ENCODE peak calls at places on chromosomes 6 and 20, in four cellular contexts. X is fibroblast of lung, U is prostate gland, L is neuronal stem cell. D is an unnamed sample.
A peak's percentile ranks its signal among the peaks of the same experiment; 100 is the strongest.

GRCh38 chr6:28920281-28920680 is 3.5 kb downstream of the TRIM27 start:
- DNase-seq in U (no peak), X (no peak), L (no peak), D (no peak)

GRCh38 chr20:9025643-9026042 is 43.2 kb upstream of the PLCB4 start:
- DNase-seq in X (peak; percentile 80), L (no peak), U (no peak), D (no peak)

GRCh38 chr6:43093361-43094289 is 17.5 kb downstream of the PTK7 start:
- DNase-seq in L (no peak), U (no peak), X (peak; percentile 93), D (no peak)

GRCh38 chr6:152975204-152975915 is 7.5 kb downstream of the FBXO5 start:
- DNase-seq in X (no peak), L (no peak), U (no peak), D (no peak)

GRCh38 chr20:55977723-55978481 is 27.4 kb downstream of the CBLN4 start:
- DNase-seq in U (no peak), L (no peak), X (peak; percentile 0), D (no peak)

GRCh38 chr6:13795041-13795748 is 19.2 kb downstream of the MCUR1 start:
- DNase-seq in U (peak; percentile 85), L (peak; percentile 78), X (peak; percentile 70), D (peak; percentile 85)

GRCh38 chr20:24662756-24663399 is 193.4 kb downstream of the SYNDIG1 start:
- DNase-seq in L (no peak), U (no peak), X (peak; percentile 16), D (no peak)

GRCh38 chr6:111589366-111589765 is 16.3 kb downstream of the TRAF3IP2 start:
- DNase-seq in U (no peak), X (peak; percentile 94), L (no peak), D (no peak)

GRCh38 chr6:35473075-35473848 is 5.1 kb downstream of the RPL10A start:
- DNase-seq in L (no peak), X (no peak), U (no peak), D (peak; percentile 23)

GRCh38 chr6:80005406-80005805 is 957 bp downstream of the TTK start:
- DNase-seq in L (no peak), U (no peak), X (no peak), D (no peak)

GRCh38 chr6:139919107-139920026 is 544.9 kb upstream of the CITED2 start:
- DNase-seq in L (no peak), U (no peak), X (no peak), D (no peak)

GRCh38 chr6:81895511-81896185 is 143.2 kb upstream of the TENT5A start:
- DNase-seq in L (no peak), U (no peak), X (peak; percentile 99), D (no peak)

GRCh38 chr20:51554538-51555165 is 12.1 kb upstream of the NFATC2 start:
- DNase-seq in U (no peak), L (no peak), X (peak; percentile 82), D (no peak)
- H3K27me3 ChIP-seq in U (no peaks in the 10 kb centered on the region), L (peaks cover 3% of the 10 kb centered on the region), X (no peaks in the 10 kb centered on the region), D (no peaks in the 10 kb centered on the region)

DNA sequence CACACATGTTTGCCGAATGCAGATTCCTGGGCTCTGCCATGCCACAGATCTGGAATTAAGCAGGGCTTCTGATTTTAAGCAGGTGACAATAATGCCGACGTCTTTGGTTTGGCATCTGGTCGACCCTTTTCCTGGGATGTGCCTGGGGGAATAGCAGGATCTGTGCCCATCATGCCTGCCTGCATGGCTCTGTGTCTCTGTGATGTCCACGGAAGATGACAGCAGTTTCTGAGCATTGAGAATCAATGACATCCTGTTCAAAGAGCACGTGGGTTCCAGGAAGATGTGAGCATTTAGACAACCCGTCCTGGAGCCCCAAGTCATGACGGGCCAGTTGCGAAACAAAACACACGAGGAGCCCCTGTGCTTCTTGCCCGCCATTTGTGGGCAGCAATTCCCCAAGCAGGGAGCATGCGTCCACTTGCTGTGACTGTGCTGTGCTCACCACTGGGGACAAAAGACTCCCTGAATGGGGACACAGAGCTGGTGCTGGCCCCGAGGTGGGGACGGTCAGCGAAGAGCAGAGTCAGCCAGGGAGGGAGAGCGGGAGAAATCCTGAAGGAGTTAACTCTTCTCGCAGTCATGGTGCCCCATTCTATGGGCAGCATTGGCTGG is 110.1 kb downstream of the ERMARD start:
- DNase-seq in X (no peak), L (no peak), U (no peak), D (no peak)
- H3K27me3 ChIP-seq in X (no peaks in the 10 kb centered on the region), L (no peaks in the 10 kb centered on the region), U (no peaks in the 10 kb centered on the region), D (no peaks in the 10 kb centered on the region)

GRCh38 chr20:1633535-1633934 is 13.7 kb upstream of the SIRPB1 start:
- DNase-seq in U (no peak), L (no peak), X (peak; percentile 30), D (no peak)
- H3K27me3 ChIP-seq in U (no peaks in the 10 kb centered on the region), L (peaks cover 2% of the 10 kb centered on the region), X (peaks cover 3% of the 10 kb centered on the region), D (no peaks in the 10 kb centered on the region)

DNA sequence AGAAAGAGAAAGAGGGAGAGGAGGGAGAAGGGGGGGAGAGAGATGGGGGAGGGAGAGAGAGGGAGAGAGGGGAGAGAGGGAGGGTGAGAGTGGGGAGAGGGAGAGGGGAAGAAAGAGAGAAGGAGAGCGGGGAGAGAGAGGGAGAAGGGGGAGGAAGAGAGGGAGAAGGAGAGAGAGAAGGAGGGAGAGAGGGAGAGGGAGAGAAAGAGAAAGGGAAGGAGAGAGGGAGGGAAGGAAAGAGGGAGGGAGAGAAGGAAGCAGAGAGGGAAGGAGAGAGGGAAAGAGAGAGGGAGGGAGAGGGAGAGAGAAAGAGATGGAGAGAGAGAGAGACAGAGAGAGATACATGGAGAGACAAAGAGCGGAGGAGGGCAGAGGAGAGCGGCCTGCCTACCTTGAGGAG is 23.8 kb downstream of the GATA5 start:
- DNase-seq in U (no peak), L (no peak), X (no peak), D (no peak)
- H3K27me3 ChIP-seq in U (no peaks in the 10 kb centered on the region), L (peaks cover 59% of the 10 kb centered on the region), X (peaks cover 4% of the 10 kb centered on the region), D (peaks cover 6% of the 10 kb centered on the region)

GRCh38 chr6:122381494-122382083 is 17.9 kb upstream of the HSF2 start:
- DNase-seq in U (peak; percentile 46), L (peak; percentile 51), X (peak; percentile 71), D (peak; percentile 63)

GRCh38 chr6:122372647-122373046 is 26.8 kb upstream of the HSF2 start:
- DNase-seq in X (no peak), L (no peak), U (no peak), D (no peak)

GRCh38 chr6:122374307-122374706 is 25.1 kb upstream of the HSF2 start:
- DNase-seq in X (no peak), L (no peak), U (no peak), D (no peak)

DNA sequence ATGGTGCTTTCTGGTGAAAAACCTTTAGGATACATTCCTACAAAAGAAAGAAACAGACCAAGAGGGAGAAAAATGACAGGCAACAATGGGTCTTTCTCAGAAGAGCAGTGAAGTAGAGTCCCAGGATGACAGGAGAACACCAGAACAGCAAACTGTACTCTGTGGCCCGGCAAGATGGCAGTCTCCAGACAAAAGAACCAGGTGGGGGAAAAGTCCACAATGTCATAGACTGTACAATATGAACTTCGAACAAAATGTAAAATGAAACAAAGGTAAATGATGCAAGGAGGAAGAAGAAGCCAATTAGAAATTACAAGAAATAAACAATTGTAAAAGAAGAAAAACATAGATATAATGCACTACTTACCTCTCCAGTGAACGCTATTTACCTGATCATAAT is 23.2 kb upstream of the HSF2 start:
- DNase-seq in X (no peak), L (no peak), U (no peak), D (no peak)
- H3K27me3 ChIP-seq in X (no peaks in the 10 kb centered on the region), L (no peaks in the 10 kb centered on the region), U (no peaks in the 10 kb centered on the region), D (peaks cover 4% of the 10 kb centered on the region)

GRCh38 chr20:36279362-36279761 is 26.8 kb upstream of the DLGAP4 start:
- DNase-seq in X (no peak), U (no peak), L (no peak), D (no peak)

GRCh38 chr20:36279776-36280175 is 26.4 kb upstream of the DLGAP4 start:
- DNase-seq in L (no peak), X (no peak), U (no peak), D (no peak)

GRCh38 chr20:36275011-36275410 is 31.1 kb upstream of the DLGAP4 start:
- DNase-seq in L (no peak), X (no peak), U (no peak), D (no peak)

GRCh38 chr20:36275441-36276189 is 30.5 kb upstream of the DLGAP4 start:
- DNase-seq in U (no peak), L (no peak), X (no peak), D (no peak)

DNA sequence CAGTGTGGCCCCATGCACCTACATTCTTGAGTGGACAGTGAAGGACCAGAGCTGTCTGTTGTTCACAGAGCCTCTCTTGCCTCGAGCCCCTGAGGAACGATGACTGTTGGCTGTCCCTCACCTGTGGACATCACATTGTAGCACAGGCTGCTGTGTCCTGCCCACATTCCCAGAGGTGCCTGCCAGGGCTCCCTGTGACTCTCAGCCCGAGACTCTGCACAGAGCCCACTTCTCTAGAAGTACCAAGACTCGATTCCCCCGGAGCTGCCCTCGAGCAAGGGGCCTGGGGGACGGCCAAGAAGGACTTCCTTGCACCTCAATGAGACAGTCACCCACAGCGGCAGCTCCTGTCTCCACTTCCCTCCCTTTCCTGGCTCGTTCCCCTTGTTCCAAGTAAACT is 28.6 kb upstream of the DLGAP4 start:
- DNase-seq in X (no peak), L (no peak), U (no peak), D (no peak)
- H3K27me3 ChIP-seq in X (peaks cover 8% of the 10 kb centered on the region), L (peaks cover 10% of the 10 kb centered on the region), U (no peaks in the 10 kb centered on the region), D (peaks cover 8% of the 10 kb centered on the region)

GRCh38 chr20:36367370-36367745 is 61.2 kb downstream of the DLGAP4 start:
- DNase-seq in U (no peak), X (no peak), L (no peak), D (no peak)

GRCh38 chr20:36369739-36370138 is 63.6 kb downstream of the DLGAP4 start:
- DNase-seq in X (no peak), U (no peak), L (no peak), D (no peak)

GRCh38 chr20:36368400-36368799 is 62.3 kb downstream of the DLGAP4 start:
- DNase-seq in X (no peak), U (no peak), L (no peak), D (no peak)

GRCh38 chr20:36367907-36368306 is 61.8 kb downstream of the DLGAP4 start:
- DNase-seq in L (no peak), X (no peak), U (no peak), D (no peak)

GRCh38 chr20:36368869-36369268 is 62.7 kb downstream of the DLGAP4 start:
- DNase-seq in X (no peak), U (no peak), L (no peak), D (no peak)
- H3K27me3 ChIP-seq in X (peaks cover 6% of the 10 kb centered on the region), U (peaks cover 5% of the 10 kb centered on the region), L (peaks cover 31% of the 10 kb centered on the region), D (peaks cover 23% of the 10 kb centered on the region)

GRCh38 chr6:108116424-108116780 is 41.9 kb upstream of the OSTM1 start:
- DNase-seq in U (no peak), L (no peak), X (no peak), D (no peak)

GRCh38 chr6:108116781-108117426 is 42.4 kb upstream of the OSTM1 start:
- DNase-seq in U (no peak), L (no peak), X (no peak), D (no peak)

GRCh38 chr6:108113557-108114519 is 39.3 kb upstream of the OSTM1 start:
- DNase-seq in L (peak; percentile 62), X (peak; percentile 35), U (no peak), D (peak; percentile 38)

GRCh38 chr6:108114861-108115597 is 40.5 kb upstream of the OSTM1 start:
- DNase-seq in U (no peak), L (peak; percentile 65), X (peak; percentile 82), D (peak; percentile 14)

GRCh38 chr6:108115598-108116058 is 41.1 kb upstream of the OSTM1 start:
- DNase-seq in X (peak; percentile 29), U (no peak), L (peak; percentile 39), D (no peak)
- H3K27me3 ChIP-seq in X (peaks cover 61% of the 10 kb centered on the region), U (peaks cover 21% of the 10 kb centered on the region), L (peaks cover 98% of the 10 kb centered on the region), D (peaks cover 39% of the 10 kb centered on the region)